ENCODE peak calls at places on chromosome 9, in eight cellular contexts. One of them, this sample, is unnamed.
A peak's percentile ranks its signal among the peaks of the same experiment; 100 is the strongest.

GRCh38 chr9:97438666-97439065 is 26.8 kb downstream of the TDRD7 start:
- DNase-seq in Peyer's patch: no peak
- DNase-seq in RWPE1: no peak
- DNase-seq in A549: no peak
- DNase-seq in HFFc6: no peak
- DNase-seq in PC-9: no peak
- DNase-seq in fibroblast of mammary gland: peak; percentile 22
- DNase-seq in OCI-LY7: no peak
- DNase-seq in this sample: no peak

GRCh38 chr9:90142580-90142979 is 500.0 kb downstream of the DIRAS2 start:
- DNase-seq in Peyer's patch: peak; percentile 74
- DNase-seq in RWPE1: peak; percentile 22
- DNase-seq in A549: peak; percentile 48
- DNase-seq in HFFc6: peak; percentile 1
- DNase-seq in PC-9: peak; percentile 36
- DNase-seq in fibroblast of mammary gland: peak; percentile 50
- DNase-seq in OCI-LY7: peak; percentile 59
- DNase-seq in this sample: no peak

GRCh38 chr9:79287152-79287766 is 284.5 kb upstream of the TLE4 start:
- DNase-seq in Peyer's patch: no peak
- DNase-seq in RWPE1: no peak
- DNase-seq in A549: no peak
- DNase-seq in HFFc6: no peak
- DNase-seq in PC-9: no peak
- DNase-seq in fibroblast of mammary gland: no peak
- DNase-seq in OCI-LY7: no peak
- DNase-seq in this sample: no peak

GRCh38 chr9:99085949-99086948 is 18.7 kb upstream of the TGFBR1 start:
- DNase-seq in Peyer's patch: no peak
- DNase-seq in RWPE1: no peak
- DNase-seq in A549: no peak
- DNase-seq in HFFc6: peak; percentile 53
- DNase-seq in PC-9: no peak
- DNase-seq in fibroblast of mammary gland: peak; percentile 86
- DNase-seq in OCI-LY7: no peak
- DNase-seq in this sample: peak; percentile 49

GRCh38 chr9:134556531-134557068 is 85.0 kb upstream of the COL5A1 start:
- DNase-seq in Peyer's patch: no peak
- DNase-seq in RWPE1: no peak
- DNase-seq in A549: no peak
- DNase-seq in HFFc6: no peak
- DNase-seq in PC-9: no peak
- DNase-seq in fibroblast of mammary gland: no peak
- DNase-seq in OCI-LY7: no peak
- DNase-seq in this sample: no peak

GRCh38 chr9:136086213-136086881 is 8.7 kb downstream of the NACC2 start:
- DNase-seq in Peyer's patch: no peak
- DNase-seq in RWPE1: no peak
- DNase-seq in A549: no peak
- DNase-seq in HFFc6: no peak
- DNase-seq in PC-9: no peak
- DNase-seq in fibroblast of mammary gland: no peak
- DNase-seq in OCI-LY7: no peak
- DNase-seq in this sample: no peak

GRCh38 chr9:110088099-110088498 is 119.9 kb downstream of the C9orf152 start:
- DNase-seq in Peyer's patch: no peak
- DNase-seq in RWPE1: no peak
- DNase-seq in A549: peak; percentile 19
- DNase-seq in HFFc6: no peak
- DNase-seq in PC-9: no peak
- DNase-seq in fibroblast of mammary gland: peak; percentile 45
- DNase-seq in OCI-LY7: peak; percentile 20
- DNase-seq in this sample: no peak

GRCh38 chr9:116978155-116978554 is 291.1 kb downstream of the TRIM32 start:
- DNase-seq in Peyer's patch: no peak
- DNase-seq in RWPE1: peak; percentile 77
- DNase-seq in A549: peak; percentile 21
- DNase-seq in HFFc6: no peak
- DNase-seq in PC-9: no peak
- DNase-seq in fibroblast of mammary gland: no peak
- DNase-seq in OCI-LY7: no peak
- DNase-seq in this sample: no peak

GRCh38 chr9:133109931-133110650 is 10.9 kb downstream of the RALGDS start:
- DNase-seq in Peyer's patch: no peak
- DNase-seq in RWPE1: no peak
- DNase-seq in A549: no peak
- DNase-seq in HFFc6: no peak
- DNase-seq in PC-9: no peak
- DNase-seq in fibroblast of mammary gland: no peak
- DNase-seq in OCI-LY7: no peak
- DNase-seq in this sample: no peak

GRCh38 chr9:132214027-132214622 is 52.3 kb downstream of the NTNG2 start:
- DNase-seq in Peyer's patch: no peak
- DNase-seq in RWPE1: peak; percentile 95
- DNase-seq in A549: peak; percentile 51
- DNase-seq in HFFc6: peak; percentile 74
- DNase-seq in PC-9: peak; percentile 42
- DNase-seq in fibroblast of mammary gland: peak; percentile 79
- DNase-seq in OCI-LY7: no peak
- DNase-seq in this sample: peak; percentile 66

GRCh38 chr9:136982232-136983051 is at the start of gene LCNL1:
- DNase-seq in Peyer's patch: no peak
- DNase-seq in RWPE1: no peak
- DNase-seq in A549: no peak
- DNase-seq in HFFc6: no peak
- DNase-seq in PC-9: peak; percentile 67
- DNase-seq in fibroblast of mammary gland: no peak
- DNase-seq in OCI-LY7: no peak
- DNase-seq in this sample: no peak

GRCh38 chr9:135926402-135927194 is 19.3 kb upstream of the CAMSAP1 start:
- DNase-seq in Peyer's patch: no peak
- DNase-seq in RWPE1: peak; percentile 89
- DNase-seq in A549: peak; percentile 80
- DNase-seq in HFFc6: peak; percentile 80
- DNase-seq in PC-9: peak; percentile 91
- DNase-seq in fibroblast of mammary gland: peak; percentile 82
- DNase-seq in OCI-LY7: no peak
- DNase-seq in this sample: peak; percentile 25

GRCh38 chr9:94888775-94889174 is 162.3 kb downstream of the AOPEP start:
- DNase-seq in Peyer's patch: no peak
- DNase-seq in RWPE1: no peak
- DNase-seq in A549: no peak
- DNase-seq in HFFc6: no peak
- DNase-seq in PC-9: no peak
- DNase-seq in fibroblast of mammary gland: no peak
- DNase-seq in OCI-LY7: no peak
- DNase-seq in this sample: no peak

GRCh38 chr9:93017621-93018020 is 40.9 kb upstream of the SUSD3 start:
- DNase-seq in Peyer's patch: no peak
- DNase-seq in RWPE1: no peak
- DNase-seq in A549: no peak
- DNase-seq in HFFc6: no peak
- DNase-seq in PC-9: no peak
- DNase-seq in fibroblast of mammary gland: no peak
- DNase-seq in OCI-LY7: no peak
- DNase-seq in this sample: no peak

GRCh38 chr9:90914196-90914595 is 112.6 kb downstream of the SYK start:
- DNase-seq in Peyer's patch: no peak
- DNase-seq in RWPE1: no peak
- DNase-seq in A549: no peak
- DNase-seq in HFFc6: no peak
- DNase-seq in PC-9: no peak
- DNase-seq in fibroblast of mammary gland: no peak
- DNase-seq in OCI-LY7: no peak
- DNase-seq in this sample: no peak

GRCh38 chr9:69822091-69822750 is 1.6 kb downstream of the CFAP95 start:
- DNase-seq in Peyer's patch: no peak
- DNase-seq in RWPE1: no peak
- DNase-seq in A549: peak; percentile 10
- DNase-seq in HFFc6: peak; percentile 23
- DNase-seq in PC-9: no peak
- DNase-seq in fibroblast of mammary gland: peak; percentile 79
- DNase-seq in OCI-LY7: no peak
- DNase-seq in this sample: peak; percentile 33

GRCh38 chr9:90290716-90291485 is 351.7 kb downstream of the DIRAS2 start:
- DNase-seq in Peyer's patch: no peak
- DNase-seq in RWPE1: no peak
- DNase-seq in A549: no peak
- DNase-seq in HFFc6: no peak
- DNase-seq in PC-9: no peak
- DNase-seq in fibroblast of mammary gland: peak; percentile 6
- DNase-seq in OCI-LY7: no peak
- DNase-seq in this sample: no peak

GRCh38 chr9:9792144-9792857 is 820.5 kb downstream of the PTPRD start:
- DNase-seq in Peyer's patch: no peak
- DNase-seq in RWPE1: no peak
- DNase-seq in A549: no peak
- DNase-seq in HFFc6: no peak
- DNase-seq in PC-9: no peak
- DNase-seq in fibroblast of mammary gland: no peak
- DNase-seq in OCI-LY7: peak; percentile 62
- DNase-seq in this sample: no peak

GRCh38 chr9:9790216-9790872 is 822.5 kb downstream of the PTPRD start:
- DNase-seq in Peyer's patch: no peak
- DNase-seq in RWPE1: peak; percentile 0
- DNase-seq in A549: peak; percentile 37
- DNase-seq in HFFc6: no peak
- DNase-seq in PC-9: peak; percentile 0
- DNase-seq in fibroblast of mammary gland: peak; percentile 24
- DNase-seq in OCI-LY7: peak; percentile 89
- DNase-seq in this sample: no peak

GRCh38 chr9:9791621-9792020 is 821.2 kb downstream of the PTPRD start:
- DNase-seq in Peyer's patch: no peak
- DNase-seq in RWPE1: no peak
- DNase-seq in A549: peak; percentile 11
- DNase-seq in HFFc6: no peak
- DNase-seq in PC-9: no peak
- DNase-seq in fibroblast of mammary gland: peak; percentile 28
- DNase-seq in OCI-LY7: peak; percentile 61
- DNase-seq in this sample: no peak
- TF ChIP-seq CTCF in Peyer's patch: no peak
- TF ChIP-seq CTCF in RWPE1: peak; percentile 17
- TF ChIP-seq CTCF in A549: no peak
- TF ChIP-seq CTCF in HFFc6: peak; percentile 26
- TF ChIP-seq CTCF in PC-9: peak; percentile 17
- TF ChIP-seq CTCF in fibroblast of mammary gland: peak; percentile 18
- TF ChIP-seq CTCF in OCI-LY7: peak; percentile 86
- TF ChIP-seq CTCF in this sample: no peak

DNA sequence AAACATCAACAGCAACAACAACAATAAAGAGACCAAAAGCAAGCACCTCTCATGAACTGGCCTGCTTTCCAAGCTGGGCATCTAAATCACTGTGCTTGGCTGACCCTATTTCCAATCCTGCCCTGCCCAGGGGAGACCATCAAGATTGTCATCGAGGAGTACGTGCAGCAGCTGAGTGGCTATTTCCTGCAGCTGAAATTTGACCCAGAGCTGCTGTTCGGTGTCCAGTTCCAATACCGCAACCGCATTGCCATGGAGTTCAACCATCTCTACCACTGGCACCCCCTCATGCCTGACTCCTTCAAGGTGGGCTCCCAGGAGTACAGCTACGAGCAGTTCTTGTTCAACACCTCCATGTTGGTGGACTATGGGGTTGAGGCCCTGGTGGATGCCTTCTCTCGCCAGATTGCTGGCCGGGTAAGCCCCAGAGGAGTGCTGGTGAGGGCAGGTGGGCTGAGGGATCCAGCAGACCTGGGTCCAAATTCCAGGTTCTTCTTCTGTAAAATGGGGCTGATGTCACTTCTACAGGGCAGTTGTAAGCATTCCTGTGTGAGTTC is 15.6 kb downstream of the PTGS1 start:
- DNase-seq in Peyer's patch: no peak
- DNase-seq in RWPE1: no peak
- DNase-seq in A549: no peak
- DNase-seq in HFFc6: no peak
- DNase-seq in PC-9: no peak
- DNase-seq in fibroblast of mammary gland: no peak
- DNase-seq in OCI-LY7: no peak
- DNase-seq in this sample: no peak
- TF ChIP-seq CTCF in Peyer's patch: no peak
- TF ChIP-seq CTCF in RWPE1: no peak
- TF ChIP-seq CTCF in A549: no peak
- TF ChIP-seq CTCF in HFFc6: no peak
- TF ChIP-seq CTCF in PC-9: no peak
- TF ChIP-seq CTCF in fibroblast of mammary gland: no peak
- TF ChIP-seq CTCF in OCI-LY7: no peak
- TF ChIP-seq CTCF in this sample: no peak

DNA sequence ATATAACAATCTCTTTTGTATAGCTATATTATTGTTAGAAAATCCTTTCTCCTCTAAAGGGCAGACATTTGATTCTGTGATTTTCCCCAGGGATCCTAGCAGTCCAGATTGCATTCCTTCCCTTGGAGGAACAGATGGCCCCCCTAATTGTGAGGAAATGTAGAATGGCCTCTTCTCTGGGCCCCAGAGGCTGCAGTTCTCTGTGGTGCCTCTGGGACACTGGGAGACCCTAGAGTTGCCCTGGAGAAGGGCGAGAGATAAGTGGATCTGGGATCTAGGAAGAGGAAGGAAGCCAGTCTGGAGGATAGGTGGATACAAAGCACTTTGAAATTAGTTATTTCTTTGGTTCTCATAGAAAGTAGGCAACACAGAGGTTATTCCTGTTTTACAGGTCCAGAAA is 1.9 kb upstream of the HINT2 start:
- DNase-seq in Peyer's patch: no peak
- DNase-seq in RWPE1: no peak
- DNase-seq in A549: peak; percentile 32
- DNase-seq in HFFc6: no peak
- DNase-seq in PC-9: no peak
- DNase-seq in fibroblast of mammary gland: no peak
- DNase-seq in OCI-LY7: no peak
- DNase-seq in this sample: no peak
- TF ChIP-seq CTCF in Peyer's patch: no peak
- TF ChIP-seq CTCF in RWPE1: no peak
- TF ChIP-seq CTCF in A549: no peak
- TF ChIP-seq CTCF in HFFc6: peak; percentile 30
- TF ChIP-seq CTCF in PC-9: no peak
- TF ChIP-seq CTCF in fibroblast of mammary gland: peak; percentile 6
- TF ChIP-seq CTCF in OCI-LY7: peak; percentile 18
- TF ChIP-seq CTCF in this sample: no peak

DNA sequence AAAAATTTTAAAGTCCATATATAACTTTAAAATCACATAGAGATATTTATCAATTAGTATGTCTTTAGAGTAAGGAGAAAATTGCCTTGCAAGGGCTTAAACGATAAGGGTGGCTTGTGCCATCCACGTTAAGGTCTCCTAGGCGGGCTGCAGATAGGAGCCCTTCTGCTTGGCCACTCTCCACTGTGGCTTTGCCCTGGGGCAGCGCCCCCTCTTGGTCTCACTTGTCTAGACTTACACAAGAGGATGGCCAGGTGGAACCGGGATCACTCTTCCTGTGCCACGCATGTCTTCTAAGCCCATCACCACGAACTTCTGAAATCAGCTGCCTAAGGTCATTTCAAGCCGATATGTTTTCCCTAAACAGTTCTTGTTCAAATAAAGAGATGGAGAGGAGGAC is 2.9 kb downstream of the FPGS start:
- DNase-seq in Peyer's patch: peak; percentile 49
- DNase-seq in RWPE1: no peak
- DNase-seq in A549: peak; percentile 71
- DNase-seq in HFFc6: no peak
- DNase-seq in PC-9: no peak
- DNase-seq in fibroblast of mammary gland: peak; percentile 40
- DNase-seq in OCI-LY7: peak; percentile 65
- DNase-seq in this sample: no peak
- TF ChIP-seq CTCF in Peyer's patch: no peak
- TF ChIP-seq CTCF in RWPE1: no peak
- TF ChIP-seq CTCF in A549: peak; percentile 36
- TF ChIP-seq CTCF in HFFc6: peak; percentile 73
- TF ChIP-seq CTCF in PC-9: no peak
- TF ChIP-seq CTCF in fibroblast of mammary gland: peak; percentile 47
- TF ChIP-seq CTCF in OCI-LY7: peak; percentile 76
- TF ChIP-seq CTCF in this sample: peak; percentile 52

This sample was measured in AG09309.